ENCODE peak calls at places on chromosomes 16 and 17, in four cellular contexts. F, D, I and N are unnamed samples.

GRCh38 chr16:732936-733335 is 6.0 kb downstream of the HAGHL start:
- DNase-seq in I (no peak), D (no peak), F (no peak), N (no peak)

GRCh38 chr17:52419256-52419655 is 260.7 kb upstream of the CA10 start:
- DNase-seq in F (no peak), D (no peak), I (no peak), N (peak; percentile 99)

GRCh38 chr17:58148609-58149008 is 425 bp downstream of the OR4D1 start:
- DNase-seq in D (no peak), I (no peak), F (no peak), N (no peak)

GRCh38 chr17:48026503-48027321 is 10.9 kb downstream of the COPZ2 start:
- DNase-seq in I (peak; percentile 94), D (peak; percentile 94), F (peak; percentile 89), N (no peak)

GRCh38 chr16:83878838-83879237 is 20.1 kb upstream of the MLYCD start:
- DNase-seq in F (no peak), D (peak; percentile 48), I (peak; percentile 75), N (peak; percentile 54)

GRCh38 chr17:33521784-33522183 is 228.7 kb upstream of the ASIC2 start:
- DNase-seq in I (peak; percentile 3), D (peak; percentile 36), F (no peak), N (no peak)

GRCh38 chr16:77679901-77680300 is 42.4 kb upstream of the NUDT7 start:
- DNase-seq in D (no peak), F (no peak), I (no peak), N (no peak)

GRCh38 chr16:47180073-47180472 is 36.3 kb upstream of the NETO2 start:
- DNase-seq in I (no peak), F (no peak), D (no peak), N (no peak)

GRCh38 chr17:9982159-9982558 is 77.1 kb upstream of the RCVRN start:
- DNase-seq in F (no peak), D (peak; percentile 12), I (peak; percentile 13), N (no peak)

GRCh38 chr17:28500712-28501379 is 5.3 kb upstream of the FOXN1 start:
- DNase-seq in I (no peak), F (no peak), D (no peak), N (no peak)

GRCh38 chr17:78872486-78872885 is 30.5 kb downstream of the CEP295NL start:
- DNase-seq in F (peak; percentile 4), I (no peak), D (no peak), N (no peak)

GRCh38 chr17:31231852-31232251 is 65.2 kb downstream of the OMG start:
- DNase-seq in I (no peak), F (no peak), D (no peak), N (no peak)

GRCh38 chr16:51710186-51710585 is 559.1 kb upstream of the SALL1 start:
- DNase-seq in D (no peak), F (no peak), I (no peak), N (no peak)

GRCh38 chr17:67503184-67503583 is 126.1 kb downstream of the PITPNC1 start:
- DNase-seq in F (no peak), I (no peak), D (no peak), N (no peak)

GRCh38 chr17:35841505-35841904 is 27.2 kb downstream of the HEATR9 start:
- DNase-seq in I (peak; percentile 81), F (no peak), D (no peak), N (no peak)

GRCh38 chr16:55323637-55324490 is at the start of gene IRX6:
- DNase-seq in F (peak; percentile 91), I (no peak), D (peak; percentile 77), N (peak; percentile 3)

GRCh38 chr16:14005335-14005734 is 65.8 kb upstream of the MRTFB start:
- DNase-seq in D (no peak), F (no peak), I (no peak), N (no peak)

GRCh38 chr17:70109497-70109896 is 34.5 kb downstream of the KCNJ16 start:
- DNase-seq in D (no peak), F (no peak), I (no peak), N (no peak)

GRCh38 chr16:70302745-70303144 is 3.8 kb downstream of the DDX19B start:
- DNase-seq in I (no peak), F (no peak), D (no peak), N (no peak)

GRCh38 chr17:81803728-81804558 is at the start of gene GCGR:
- DNase-seq in D (peak; percentile 40), F (no peak), I (no peak), N (no peak)
- H3K4me3 ChIP-seq in D (peak within 1 kb of the TSS; percentile 26), F (peak within 1 kb of the TSS; percentile 3), I (no peak within 1 kb of the TSS), N (no peak within 1 kb of the TSS)

DNA sequence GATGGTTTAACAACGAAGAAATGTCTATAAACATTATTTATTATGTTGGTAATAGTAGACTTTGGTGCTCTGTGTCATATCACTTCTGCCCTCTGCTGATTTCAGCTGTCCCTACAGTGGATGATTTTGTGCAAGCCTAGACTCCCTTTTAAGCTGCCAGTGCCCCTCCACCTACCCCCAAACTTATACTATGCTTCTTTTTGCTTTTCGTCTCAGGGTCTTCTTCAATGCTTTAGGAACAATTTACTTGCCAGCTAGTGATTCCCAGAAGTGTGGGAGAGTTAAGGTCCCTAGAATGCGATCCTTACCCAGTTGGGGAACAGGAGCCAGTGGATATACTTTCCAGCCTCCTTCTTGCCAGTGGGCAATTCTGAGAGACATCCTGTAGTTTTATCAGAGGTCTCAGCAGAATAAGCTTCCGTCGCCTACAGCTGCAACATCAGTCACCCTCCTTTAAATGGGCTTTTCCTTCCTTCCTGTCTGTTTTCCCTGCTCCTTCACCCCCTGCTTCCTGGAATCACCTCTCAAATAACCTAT is 4.1 kb downstream of the ICAM2 start:
- DNase-seq in I (no peak), F (no peak), D (no peak), N (no peak)
- TF ChIP-seq CTCF in I (peak; percentile 41), F (peak; percentile 40), D (peak; percentile 20), N (peak; percentile 21)

DNA sequence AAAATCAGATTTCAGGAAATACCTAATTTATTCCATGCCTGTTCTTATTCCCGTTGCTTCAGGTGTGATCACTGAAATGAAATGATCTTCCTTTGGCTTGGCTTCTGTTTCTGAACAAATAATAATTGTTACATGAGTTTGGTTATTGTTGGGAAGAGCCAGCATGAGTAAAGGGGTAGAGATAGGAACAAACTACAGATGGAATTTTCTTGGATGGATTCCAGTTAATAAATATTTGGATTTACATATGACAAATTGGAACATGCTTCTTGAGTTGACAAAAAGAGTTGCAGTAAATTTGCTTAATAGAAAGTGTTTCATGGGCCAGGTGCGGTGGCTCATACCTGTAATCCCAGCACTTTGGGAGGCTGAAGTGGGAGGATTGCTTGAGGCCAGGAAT is 28.2 kb downstream of the TAC4 start:
- DNase-seq in I (no peak), F (no peak), D (no peak), N (peak; percentile 76)
- H3K4me3 ChIP-seq in I (no peak overlapping the region), F (no peak overlapping the region), D (no peak overlapping the region), N (no peak overlapping the region)

DNA sequence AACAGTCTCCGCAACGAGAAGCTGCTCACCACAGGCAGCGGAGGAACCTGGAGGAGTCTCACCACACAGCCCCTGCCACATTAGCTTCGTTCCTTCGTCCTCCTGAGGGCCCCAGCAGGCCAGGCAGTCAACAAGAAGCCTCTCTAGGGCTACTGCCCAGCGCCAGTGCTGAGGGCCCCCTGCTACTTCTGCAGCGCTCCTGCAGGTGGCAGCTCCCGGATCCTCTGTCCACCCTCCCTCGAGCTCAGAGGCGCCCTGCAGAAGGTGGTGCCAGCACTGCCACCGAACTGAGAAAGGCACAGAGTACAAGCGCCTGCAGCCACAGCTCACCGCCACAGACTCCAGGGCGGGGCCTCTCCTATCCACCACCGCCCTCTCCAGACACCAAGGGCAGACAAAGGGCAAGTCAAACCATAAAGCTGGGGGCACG is 27.3 kb downstream of the KDM8 start:
- DNase-seq in F (no peak), D (peak; percentile 25), I (no peak), N (no peak)
- TF ChIP-seq CTCF in F (no peak), D (no peak), I (no peak), N (no peak)

GRCh38 chr17:65914784-65915342 is 277.1 kb downstream of the CEP112 start:
- DNase-seq in I (no peak), D (no peak), F (no peak), N (no peak)

GRCh38 chr17:65916425-65916824 is 275.5 kb downstream of the CEP112 start:
- DNase-seq in I (no peak), D (no peak), F (no peak), N (no peak)

DNA sequence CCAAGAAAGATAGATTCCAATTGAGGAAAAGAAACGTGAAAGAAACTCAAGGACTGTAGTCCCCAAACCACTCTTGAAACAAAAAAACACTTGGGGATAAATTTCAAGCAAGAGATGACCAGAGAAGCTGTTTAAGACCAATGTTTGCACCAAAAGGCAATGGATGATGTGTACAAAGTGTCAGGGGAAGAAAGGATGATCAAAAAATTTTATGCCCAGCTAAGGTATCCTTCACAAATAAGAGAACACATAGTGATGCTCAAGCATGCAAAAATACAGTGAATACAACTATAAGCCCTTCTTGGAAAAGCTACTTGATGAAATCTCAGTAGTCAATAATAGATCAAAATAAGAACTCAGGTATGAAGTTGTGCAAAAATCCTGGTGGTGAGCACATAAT is 281.1 kb downstream of the CEP112 start:
- DNase-seq in F (no peak), I (no peak), D (no peak), N (no peak)
- H3K4me3 ChIP-seq in F (no peak overlapping the region), I (no peak overlapping the region), D (no peak overlapping the region), N (no peak overlapping the region)

GRCh38 chr17:40191237-40192208 is 14.3 kb downstream of the RAPGEFL1 start:
- DNase-seq in F (peak; percentile 78), D (peak; percentile 77), I (peak; percentile 76), N (no peak)

GRCh38 chr17:40192961-40193360 is 15.7 kb downstream of the RAPGEFL1 start:
- DNase-seq in D (no peak), F (no peak), I (no peak), N (no peak)

GRCh38 chr17:40187238-40187637 is 10.0 kb downstream of the RAPGEFL1 start:
- DNase-seq in F (no peak), I (no peak), D (no peak), N (no peak)

GRCh38 chr17:40188694-40189093 is 11.4 kb downstream of the RAPGEFL1 start:
- DNase-seq in D (no peak), I (no peak), F (no peak), N (no peak)

GRCh38 chr17:40190197-40191021 is 13.1 kb downstream of the RAPGEFL1 start:
- DNase-seq in F (no peak), I (no peak), D (peak; percentile 34), N (no peak)
- TF ChIP-seq CTCF in F (no peak), I (peak; percentile 51), D (peak; percentile 33), N (no peak)